ENCODE peak calls at places on chromosomes 5 and 9, in nine cellular contexts. Y, N, B, K, D, C, T, V and M are unnamed samples.
A peak's percentile ranks its signal among the peaks of the same experiment; 100 is the strongest.

GRCh38 chr9:99023831-99024230 is 80.1 kb downstream of the COL15A1 start:
- DNase-seq in B (peak; percentile 76), Y (peak; percentile 52), C (no peak), N (no peak), D (peak; percentile 48), K (no peak), T (peak; percentile 22), V (peak; percentile 75), M (peak; percentile 45)

GRCh38 chr5:57302164-57302563 is 128.3 kb downstream of the GPBP1 start:
- DNase-seq in N (peak; percentile 28), K (no peak), V (no peak), C (no peak), B (no peak), T (peak; percentile 46), D (no peak), Y (peak; percentile 21), M (no peak)

GRCh38 chr9:30348904-30349303 is 2035.5 kb upstream of the ACO1 start:
- DNase-seq in C (no peak), K (no peak), D (no peak), V (no peak), T (no peak), Y (no peak), N (no peak), B (no peak), M (no peak)

GRCh38 chr5:120778491-120779293 is 314.6 kb downstream of the PRR16 start:
- DNase-seq in Y (peak; percentile 76), B (no peak), N (no peak), K (no peak), T (peak; percentile 68), V (no peak), D (no peak), C (no peak), M (peak; percentile 75)

GRCh38 chr5:8192840-8193239 is 323.9 kb downstream of the MTRR start:
- DNase-seq in C (no peak), B (no peak), K (no peak), N (no peak), T (no peak), D (no peak), Y (no peak), V (no peak), M (no peak)

GRCh38 chr5:81779125-81779934 is 28.4 kb upstream of the SSBP2 start:
- DNase-seq in Y (peak; percentile 66), N (no peak), B (peak; percentile 85), D (no peak), K (no peak), V (peak; percentile 82), T (peak; percentile 63), C (no peak), M (peak; percentile 53)

GRCh38 chr5:98308231-98308630 is 465.2 kb upstream of the RGMB start:
- DNase-seq in T (no peak), C (no peak), V (no peak), Y (no peak), D (no peak), K (no peak), N (no peak), B (no peak), M (peak; percentile 59)

GRCh38 chr5:142780871-142781270 is 10.7 kb downstream of the ARHGAP26 start:
- DNase-seq in T (no peak), K (peak; percentile 26), B (no peak), C (no peak), D (no peak), N (no peak), Y (no peak), V (no peak), M (no peak)

GRCh38 chr5:78505860-78506259 is 142.7 kb downstream of the LHFPL2 start:
- DNase-seq in T (no peak), V (no peak), C (no peak), D (no peak), B (no peak), Y (no peak), N (no peak), K (no peak), M (no peak)

GRCh38 chr9:34576943-34577634 is 12.4 kb downstream of the CNTFR start:
- DNase-seq in Y (no peak), N (no peak), K (peak; percentile 88), B (peak; percentile 70), V (no peak), D (no peak), C (peak; percentile 77), T (no peak), M (no peak)

GRCh38 chr5:165999693-166000092 is 2291.8 kb upstream of the WWC1 start:
- DNase-seq in C (no peak), Y (no peak), T (no peak), K (no peak), N (no peak), B (no peak), V (no peak), D (no peak), M (no peak)

GRCh38 chr5:172502969-172503368 is 48.6 kb upstream of the SH3PXD2B start:
- DNase-seq in V (no peak), N (peak; percentile 6), D (no peak), C (peak; percentile 72), B (no peak), Y (no peak), K (peak; percentile 37), T (no peak), M (no peak)

GRCh38 chr5:133884525-133885311 is 83.7 kb downstream of the C5orf15 start:
- DNase-seq in V (peak; percentile 7), C (no peak), Y (no peak), K (no peak), B (no peak), N (no peak), T (peak; percentile 42), D (peak; percentile 77), M (no peak)

GRCh38 chr5:155839251-155840037 is 487.5 kb upstream of the SGCD start:
- DNase-seq in T (no peak), V (no peak), C (peak; percentile 73), B (no peak), D (peak; percentile 9), Y (no peak), N (no peak), K (peak; percentile 30), M (no peak)

GRCh38 chr9:95193480-95193879 is 124.0 kb downstream of the FANCC start:
- DNase-seq in K (no peak), T (no peak), V (no peak), B (no peak), N (no peak), D (no peak), C (no peak), Y (no peak), M (no peak)
- H3K4me3 ChIP-seq in K (no peak overlapping the region), T (no peak overlapping the region), V (no peak overlapping the region), B (no peak overlapping the region), N (no peak overlapping the region), D (no peak overlapping the region), C (no peak overlapping the region), Y (no peak overlapping the region), M (no peak overlapping the region)

DNA sequence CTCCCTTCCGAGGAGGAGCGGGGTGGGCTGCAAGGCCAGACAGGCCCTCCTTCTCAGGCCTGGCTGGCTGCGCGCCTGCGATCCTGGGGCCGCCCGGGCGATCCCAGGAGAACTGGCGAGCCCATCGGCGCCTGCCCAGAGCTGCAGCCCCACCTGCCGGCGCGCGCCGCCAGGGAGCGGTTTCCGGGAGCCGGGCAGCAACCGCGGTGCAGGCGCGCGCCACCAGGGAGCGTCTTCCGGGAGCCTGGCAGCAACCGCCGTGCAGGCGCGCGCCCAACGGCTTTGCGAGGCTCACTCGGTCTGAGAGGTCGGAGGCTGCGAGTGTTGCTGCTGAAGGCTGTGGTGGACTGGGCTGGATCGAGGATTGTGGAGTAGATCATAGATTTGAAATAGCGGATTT is 668.7 kb downstream of the SPATA31A6 start:
- DNase-seq in V (no peak), N (peak; percentile 52), Y (peak; percentile 67), C (peak; percentile 84), D (no peak), B (peak; percentile 58), T (no peak), K (peak; percentile 62), M (no peak)
- H3K4me3 ChIP-seq in V (no peak overlapping the region), N (peak overlapping the region; percentile 68), Y (peak overlapping the region; percentile 63), C (peak overlapping the region; percentile 56), D (peak overlapping the region; percentile 20), B (peak overlapping the region; percentile 19), T (no peak overlapping the region), K (no peak overlapping the region), M (no peak overlapping the region)

GRCh38 chr9:135165003-135165711 is 77.7 kb downstream of the OLFM1 start:
- DNase-seq in C (no peak), N (no peak), D (no peak), K (peak; percentile 27), T (no peak), Y (no peak), V (no peak), B (no peak), M (no peak)

GRCh38 chr9:135167839-135168378 is 80.4 kb downstream of the OLFM1 start:
- DNase-seq in C (no peak), K (no peak), N (no peak), Y (no peak), V (no peak), T (no peak), B (peak; percentile 6), D (no peak), M (no peak)

GRCh38 chr9:135165756-135166519 is 78.5 kb downstream of the OLFM1 start:
- DNase-seq in C (no peak), Y (no peak), K (no peak), N (no peak), V (no peak), T (no peak), B (no peak), D (no peak), M (no peak)

GRCh38 chr9:135166566-135166965 is 79.1 kb downstream of the OLFM1 start:
- DNase-seq in B (no peak), D (no peak), N (no peak), Y (no peak), T (no peak), C (no peak), V (no peak), K (no peak), M (no peak)

DNA sequence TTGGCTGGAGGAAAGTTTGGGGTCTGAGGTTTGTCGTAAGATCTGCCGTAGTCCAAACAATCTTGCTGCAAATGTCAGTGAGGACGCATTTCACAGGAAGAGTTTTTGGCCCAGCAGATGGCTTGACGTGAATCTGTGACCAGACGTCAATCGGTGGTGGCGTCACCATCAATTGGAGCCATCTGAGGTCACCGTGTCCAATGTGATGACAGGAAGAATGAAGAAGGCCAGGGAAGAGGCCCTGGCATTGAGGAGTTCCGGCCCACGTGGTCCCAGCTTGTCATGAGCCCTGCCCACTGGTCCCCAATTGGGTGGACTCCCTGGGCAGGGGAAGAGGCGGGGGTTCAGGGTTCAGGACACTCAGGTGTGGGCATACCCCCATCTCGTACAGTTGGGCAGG is 79.9 kb downstream of the OLFM1 start:
- DNase-seq in Y (no peak), D (no peak), N (no peak), C (no peak), B (no peak), K (no peak), V (no peak), T (no peak), M (no peak)
- H3K4me3 ChIP-seq in Y (no peak overlapping the region), D (no peak overlapping the region), N (no peak overlapping the region), C (no peak overlapping the region), B (no peak overlapping the region), K (no peak overlapping the region), V (no peak overlapping the region), T (no peak overlapping the region), M (no peak overlapping the region)

DNA sequence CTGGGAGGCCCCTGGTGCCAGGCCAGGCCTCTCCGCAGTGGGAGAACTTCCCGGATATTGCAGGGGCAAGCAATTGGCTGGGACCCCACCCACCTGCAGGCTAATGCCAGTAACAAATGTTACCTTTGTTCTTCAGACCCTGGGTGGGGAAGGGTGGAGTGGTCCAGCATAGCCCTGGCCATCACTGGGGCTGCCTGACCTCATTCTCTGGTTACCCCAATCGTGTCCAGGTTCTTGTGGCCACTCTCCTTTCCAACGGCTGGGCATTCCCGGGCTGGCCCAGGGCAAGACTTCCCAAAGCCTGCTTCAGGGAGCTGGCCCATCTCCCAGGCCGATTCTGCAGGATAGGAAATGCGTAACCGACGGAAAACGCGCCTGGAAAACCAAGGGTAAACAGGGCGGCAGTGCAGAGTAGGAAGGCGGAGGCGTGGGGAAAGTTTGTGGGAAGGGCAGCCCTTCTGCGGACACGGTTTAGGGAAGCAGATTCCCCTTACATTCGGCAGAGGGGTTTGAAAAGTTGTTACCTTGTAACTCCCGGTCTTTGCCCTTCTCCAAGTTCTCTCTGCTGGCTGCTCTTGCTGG is 3.6 kb downstream of the NRARP start:
- DNase-seq in Y (peak; percentile 46), V (no peak), D (no peak), B (peak; percentile 81), K (peak; percentile 39), T (no peak), C (no peak), N (no peak), M (no peak)
- H3K4me3 ChIP-seq in Y (no peak overlapping the region), V (peak overlapping the region; percentile 3), D (no peak overlapping the region), B (peak overlapping the region; percentile 76), K (peak overlapping the region; percentile 83), T (no peak overlapping the region), C (no peak overlapping the region), N (peak overlapping the region; percentile 48), M (no peak overlapping the region)